ENCODE peak calls at places on chromosomes 7 and 10, in four cellular contexts. U is GM12878, B is K562, C is HL-60. Q is an unnamed sample.
A peak's percentile ranks its signal among the peaks of the same experiment; 100 is the strongest.

GRCh38 chr7:150407588-150408392 is 28.7 kb downstream of the ZNF775 start:
- DNase-seq in U (no peak), C (no peak), B (peak; percentile 38), Q (no peak)

GRCh38 chr10:54796876-54797275 is 4.2 kb downstream of the PCDH15 start:
- DNase-seq in C (no peak), U (no peak), B (no peak), Q (no peak)

GRCh38 chr10:30034433-30035137 is 24.8 kb downstream of the JCAD start:
- DNase-seq in C (no peak), U (peak; percentile 33), B (no peak), Q (peak; percentile 50)

GRCh38 chr10:125448596-125448995 is 234.4 kb downstream of the TEX36 start:
- DNase-seq in U (no peak), C (no peak), B (peak; percentile 57), Q (no peak)

GRCh38 chr7:71261066-71261465 is 129.1 kb downstream of the GALNT17 start:
- DNase-seq in U (no peak), C (no peak), B (no peak), Q (no peak)

GRCh38 chr10:50033481-50033880 is 34.3 kb upstream of the WASHC2A start:
- DNase-seq in C (no peak), B (no peak), U (no peak), Q (no peak)

GRCh38 chr10:91700788-91701444 is 68.0 kb upstream of the PPP1R3C start:
- DNase-seq in C (no peak), U (no peak), B (no peak), Q (no peak)

GRCh38 chr10:97355571-97355975 is 21.0 kb upstream of the FRAT2 start:
- DNase-seq in U (no peak), B (no peak), C (peak; percentile 29), Q (no peak)

GRCh38 chr7:142581341-142581740 is 167.9 kb upstream of the PRSS1 start:
- DNase-seq in U (no peak), C (peak; percentile 90), B (no peak), Q (peak; percentile 30)

GRCh38 chr7:137335814-137336213 is 7.7 kb downstream of the PTN start:
- DNase-seq in C (no peak), B (no peak), U (no peak), Q (no peak)

GRCh38 chr10:117360994-117361667 is 14.1 kb downstream of the PDZD8 start:
- DNase-seq in U (no peak), C (no peak), B (no peak), Q (no peak)

GRCh38 chr7:98162758-98163157 is 48.5 kb upstream of the BHLHA15 start:
- DNase-seq in B (no peak), C (no peak), U (peak; percentile 8), Q (no peak)

GRCh38 chr7:11630355-11630754 is 201.6 kb downstream of the THSD7A start:
- DNase-seq in B (no peak), C (no peak), U (no peak), Q (no peak)

GRCh38 chr7:143222782-143223181 is 945 bp downstream of the TAS2R40 start:
- DNase-seq in C (peak; percentile 91), U (no peak), B (no peak), Q (no peak)

GRCh38 chr7:11328309-11328708 is 354.6 kb downstream of the PHF14 start:
- DNase-seq in B (no peak), C (no peak), U (no peak), Q (no peak)

GRCh38 chr10:123558651-123559050 is 107.5 kb upstream of the GPR26 start:
- DNase-seq in C (no peak), B (no peak), U (no peak), Q (no peak)

GRCh38 chr7:68707958-68708357 is 890.3 kb upstream of the AUTS2 start:
- DNase-seq in B (no peak), U (no peak), C (no peak), Q (no peak)

GRCh38 chr10:19789607-19790006 is 26.6 kb upstream of the PLXDC2 start:
- DNase-seq in C (no peak), B (no peak), U (no peak), Q (no peak)

GRCh38 chr10:89301231-89301630 is 615 bp upstream of the IFIT2 start:
- DNase-seq in U (no peak), B (no peak), C (peak; percentile 81), Q (no peak)

GRCh38 chr7:17580141-17580540 is 281.7 kb downstream of the AHR start:
- DNase-seq in C (no peak), U (no peak), B (no peak), Q (no peak)

GRCh38 chr7:75056476-75056875 is 17.1 kb downstream of the RCC1L start:
- DNase-seq in B (no peak), C (no peak), U (no peak), Q (no peak)

GRCh38 chr7:106367018-106367420 is 82.2 kb upstream of the NAMPT start:
- DNase-seq in U (no peak), B (peak; percentile 33), C (peak; percentile 48), Q (no peak)

GRCh38 chr10:15181576-15182156 is 13.2 kb upstream of the NMT2 start:
- DNase-seq in C (no peak), B (no peak), U (no peak), Q (no peak)
- TF ChIP-seq SPI1 in C (no peak), B (no peak), U (no peak), Q (no peak)

GRCh38 chr10:100021322-100021721 is 11.6 kb upstream of the DNMBP start:
- DNase-seq in B (no peak), C (no peak), U (peak; percentile 51), Q (no peak)

GRCh38 chr10:100022403-100022802 is 12.7 kb upstream of the DNMBP start:
- DNase-seq in B (no peak), C (no peak), U (no peak), Q (no peak)

GRCh38 chr10:100020161-100020882 is 10.6 kb upstream of the DNMBP start:
- DNase-seq in B (no peak), U (peak; percentile 87), C (no peak), Q (peak; percentile 49)

GRCh38 chr10:100019824-100020160 is 10.0 kb upstream of the DNMBP start:
- DNase-seq in C (no peak), B (no peak), U (no peak), Q (no peak)

DNA sequence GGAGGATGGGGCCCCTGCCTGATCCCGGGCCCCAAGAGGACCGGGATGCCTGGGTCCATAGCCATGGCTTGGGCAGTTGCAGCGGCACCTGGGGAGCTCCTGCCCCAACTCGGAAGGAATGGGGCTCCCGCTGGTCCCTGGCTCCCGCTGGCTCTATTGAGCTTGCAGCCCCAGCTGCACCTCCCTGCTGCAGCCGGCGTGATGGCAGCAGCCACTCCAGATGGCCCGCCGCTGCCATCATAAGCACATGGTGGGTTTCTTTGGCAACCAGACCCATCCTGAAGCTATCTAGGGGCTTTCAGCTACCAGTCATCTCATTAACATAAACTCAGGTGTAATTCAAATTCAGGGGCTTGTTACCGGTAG is 11.1 kb upstream of the DNMBP start:
- DNase-seq in U (no peak), B (no peak), C (no peak), Q (no peak)
- TF ChIP-seq SPI1 in U (no peak), B (no peak), C (no peak), Q (no peak)

DNA sequence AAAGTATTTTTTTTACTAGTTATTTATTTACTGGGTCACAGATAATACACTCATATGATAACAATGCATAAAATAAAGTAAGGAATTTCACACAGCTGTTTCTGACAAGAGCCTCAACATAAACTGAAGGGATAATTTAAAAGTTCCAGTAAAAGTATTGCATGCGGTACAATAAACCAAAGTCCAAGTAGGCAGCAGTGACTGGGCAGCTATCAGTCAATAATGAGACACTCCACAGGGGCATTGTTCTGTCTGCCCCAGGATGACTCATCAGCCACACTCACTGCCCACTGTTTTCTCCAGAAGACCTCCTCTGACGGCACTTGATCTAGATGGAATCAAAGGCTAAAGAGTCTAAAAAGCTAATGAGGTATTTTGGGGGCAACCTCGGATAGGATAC is 174.8 kb downstream of the AVL9 start:
- DNase-seq in U (no peak), B (peak; percentile 22), C (no peak), Q (no peak)
- TF ChIP-seq SPI1 in U (no peak), B (no peak), C (no peak), Q (no peak)

DNA sequence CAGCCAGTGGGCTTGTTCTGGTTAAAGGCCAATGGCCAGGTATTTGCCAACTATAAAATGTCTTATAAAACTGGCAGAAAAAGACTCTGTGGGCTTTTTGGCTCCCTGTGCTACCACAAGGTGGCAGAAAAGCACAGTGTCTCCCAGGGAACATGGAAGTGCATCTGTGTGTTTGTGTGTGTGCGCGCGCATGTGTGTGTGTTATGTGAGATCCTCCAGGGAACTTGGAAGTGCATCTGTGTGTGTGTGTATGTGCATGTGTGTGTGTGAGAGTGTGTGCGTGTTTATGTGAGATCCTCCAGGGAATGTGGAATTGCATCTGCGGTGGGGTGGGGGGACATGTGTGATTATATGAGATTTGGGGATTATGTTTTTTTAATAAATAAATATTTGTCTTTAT is 30.2 kb upstream of the ABI1 start:
- DNase-seq in U (no peak), C (peak; percentile 77), B (peak; percentile 18), Q (peak; percentile 16)
- TF ChIP-seq SPI1 in U (peak; percentile 8), C (no peak), B (peak; percentile 30), Q (peak; percentile 32)

GRCh38 chr7:122072924-122073599 is 71.0 kb downstream of the AASS start:
- DNase-seq in B (no peak), U (no peak), C (no peak), Q (no peak)
- TF ChIP-seq SPI1 in B (no peak), U (no peak), C (no peak), Q (no peak)

GRCh38 chr10:74827045-74827441 is 643 bp downstream of the KAT6B start:
- DNase-seq in B (no peak), C (no peak), U (no peak), Q (no peak)
- TF ChIP-seq SPI1 in B (no peak), C (no peak), U (no peak), Q (no peak)

Q was measured in GM12891.